ENCODE peak calls at places on chromosomes 11 and 22, in four cellular contexts. One of them, this sample, is unnamed.

GRCh38 chr11:72578051-72578450 is 96.2 kb downstream of the PDE2A start:
- DNase-seq in astrocyte: no peak
- DNase-seq in GM23248: no peak
- DNase-seq in cardiac muscle cell: no peak
- DNase-seq in this sample: peak; percentile 45

GRCh38 chr22:44752285-44753188 is at the start of gene ARHGAP8:
- DNase-seq in GM23248: no peak
- DNase-seq in cardiac muscle cell: no peak
- DNase-seq in astrocyte: no peak
- DNase-seq in this sample: no peak

GRCh38 chr22:31627223-31627731 is 34.7 kb downstream of the PISD start:
- DNase-seq in GM23248: no peak
- DNase-seq in astrocyte: no peak
- DNase-seq in cardiac muscle cell: no peak
- DNase-seq in this sample: no peak

GRCh38 chr11:69557266-69557665 is 75.8 kb downstream of the LINC01488 start:
- DNase-seq in astrocyte: no peak
- DNase-seq in GM23248: no peak
- DNase-seq in cardiac muscle cell: no peak
- DNase-seq in this sample: peak; percentile 55

GRCh38 chr11:62542111-62542745 is 4.4 kb downstream of the AHNAK start:
- DNase-seq in astrocyte: no peak
- DNase-seq in cardiac muscle cell: no peak
- DNase-seq in GM23248: no peak
- DNase-seq in this sample: no peak

GRCh38 chr11:111378773-111379499 is at the start of gene POU2AF1:
- DNase-seq in astrocyte: peak; percentile 59
- DNase-seq in GM23248: peak; percentile 91
- DNase-seq in cardiac muscle cell: peak; percentile 29
- DNase-seq in this sample: no peak

GRCh38 chr22:42805016-42805997 is 51.8 kb downstream of the ARFGAP3 start:
- DNase-seq in cardiac muscle cell: no peak
- DNase-seq in GM23248: no peak
- DNase-seq in astrocyte: no peak
- DNase-seq in this sample: peak; percentile 73

GRCh38 chr11:62569611-62570010 is 4.1 kb downstream of the EEF1G start:
- DNase-seq in GM23248: no peak
- DNase-seq in astrocyte: no peak
- DNase-seq in cardiac muscle cell: no peak
- DNase-seq in this sample: no peak

GRCh38 chr11:3849297-3849874 is 6.1 kb upstream of the STIM1 start:
- DNase-seq in cardiac muscle cell: peak; percentile 63
- DNase-seq in astrocyte: no peak
- DNase-seq in GM23248: peak; percentile 67
- DNase-seq in this sample: no peak

GRCh38 chr11:26087095-26087935 is 244.6 kb upstream of the ANO3 start:
- DNase-seq in GM23248: no peak
- DNase-seq in astrocyte: no peak
- DNase-seq in cardiac muscle cell: no peak
- DNase-seq in this sample: no peak

GRCh38 chr11:118241191-118242098 is 10.7 kb downstream of the MPZL3 start:
- DNase-seq in cardiac muscle cell: peak; percentile 32
- DNase-seq in astrocyte: peak; percentile 45
- DNase-seq in GM23248: peak; percentile 69
- DNase-seq in this sample: no peak

GRCh38 chr11:95717314-95717713 is 72.3 kb downstream of the FAM76B start:
- DNase-seq in GM23248: no peak
- DNase-seq in astrocyte: no peak
- DNase-seq in cardiac muscle cell: no peak
- DNase-seq in this sample: no peak

GRCh38 chr11:8597182-8597581 is 3.2 kb upstream of the STK33 start:
- DNase-seq in GM23248: peak; percentile 93
- DNase-seq in astrocyte: peak; percentile 78
- DNase-seq in cardiac muscle cell: peak; percentile 90
- DNase-seq in this sample: no peak

GRCh38 chr11:65524747-65525658 is at the start of gene SCYL1:
- DNase-seq in cardiac muscle cell: peak; percentile 90
- DNase-seq in GM23248: peak; percentile 92
- DNase-seq in astrocyte: peak; percentile 41
- DNase-seq in this sample: peak; percentile 89

GRCh38 chr22:39664485-39665200 is 94.1 kb downstream of the CACNA1I start:
- DNase-seq in GM23248: no peak
- DNase-seq in cardiac muscle cell: no peak
- DNase-seq in astrocyte: no peak
- DNase-seq in this sample: no peak

GRCh38 chr11:79437981-79438630 is 2.7 kb downstream of the TENM4 start:
- DNase-seq in GM23248: peak; percentile 38
- DNase-seq in astrocyte: peak; percentile 61
- DNase-seq in cardiac muscle cell: peak; percentile 11
- DNase-seq in this sample: peak; percentile 78

GRCh38 chr22:42473484-42474193 is 41.4 kb upstream of the NFAM1 start:
- DNase-seq in cardiac muscle cell: peak; percentile 77
- DNase-seq in astrocyte: peak; percentile 14
- DNase-seq in GM23248: peak; percentile 77
- DNase-seq in this sample: no peak

GRCh38 chr11:108618529-108618928 is 25.0 kb upstream of the EXPH5 start:
- DNase-seq in GM23248: peak; percentile 24
- DNase-seq in astrocyte: no peak
- DNase-seq in cardiac muscle cell: no peak
- DNase-seq in this sample: no peak

GRCh38 chr11:70471254-70471653 is 72.9 kb downstream of the CTTN start:
- DNase-seq in GM23248: peak; percentile 29
- DNase-seq in astrocyte: no peak
- DNase-seq in cardiac muscle cell: peak; percentile 50
- DNase-seq in this sample: no peak

GRCh38 chr11:13010737-13011342 is 1.7 kb downstream of the RASSF10 start:
- DNase-seq in cardiac muscle cell: peak; percentile 6
- DNase-seq in astrocyte: no peak
- DNase-seq in GM23248: peak; percentile 14
- DNase-seq in this sample: no peak

GRCh38 chr11:13008625-13009475 is at the start of gene RASSF10:
- DNase-seq in cardiac muscle cell: peak; percentile 53
- DNase-seq in astrocyte: peak; percentile 49
- DNase-seq in GM23248: peak; percentile 35
- DNase-seq in this sample: no peak

GRCh38 chr11:13011366-13012036 is 2.4 kb downstream of the RASSF10 start:
- DNase-seq in GM23248: no peak
- DNase-seq in astrocyte: no peak
- DNase-seq in cardiac muscle cell: no peak
- DNase-seq in this sample: no peak

GRCh38 chr11:13009476-13009920 is 382 bp downstream of the RASSF10 start:
- DNase-seq in GM23248: peak; percentile 34
- DNase-seq in astrocyte: no peak
- DNase-seq in cardiac muscle cell: no peak
- DNase-seq in this sample: no peak

GRCh38 chr11:13009921-13010736 is 1.0 kb downstream of the RASSF10 start:
- DNase-seq in GM23248: peak; percentile 51
- DNase-seq in astrocyte: peak; percentile 39
- DNase-seq in cardiac muscle cell: peak; percentile 43
- DNase-seq in this sample: no peak
- H3K27ac ChIP-seq in GM23248: no peak overlapping the region
- H3K27ac ChIP-seq in astrocyte: no peak overlapping the region
- H3K27ac ChIP-seq in cardiac muscle cell: no peak overlapping the region
- H3K27ac ChIP-seq in this sample: no peak overlapping the region

GRCh38 chr11:36360318-36360717 is 64.2 kb downstream of the PRR5L start:
- DNase-seq in cardiac muscle cell: no peak
- DNase-seq in GM23248: no peak
- DNase-seq in astrocyte: no peak
- DNase-seq in this sample: no peak

GRCh38 chr11:36362902-36363301 is 66.8 kb downstream of the PRR5L start:
- DNase-seq in cardiac muscle cell: peak; percentile 68
- DNase-seq in astrocyte: peak; percentile 94
- DNase-seq in GM23248: peak; percentile 61
- DNase-seq in this sample: no peak

GRCh38 chr11:36360833-36361232 is 64.7 kb downstream of the PRR5L start:
- DNase-seq in GM23248: no peak
- DNase-seq in cardiac muscle cell: no peak
- DNase-seq in astrocyte: no peak
- DNase-seq in this sample: no peak

GRCh38 chr11:36361472-36361871 is 65.4 kb downstream of the PRR5L start:
- DNase-seq in GM23248: peak; percentile 27
- DNase-seq in astrocyte: peak; percentile 57
- DNase-seq in cardiac muscle cell: no peak
- DNase-seq in this sample: no peak

GRCh38 chr11:36361901-36362391 is 65.9 kb downstream of the PRR5L start:
- DNase-seq in GM23248: peak; percentile 89
- DNase-seq in cardiac muscle cell: peak; percentile 67
- DNase-seq in astrocyte: peak; percentile 98
- DNase-seq in this sample: no peak
- H3K4me3 ChIP-seq in GM23248: peak overlapping the region; percentile 56
- H3K4me3 ChIP-seq in cardiac muscle cell: no peak overlapping the region
- H3K4me3 ChIP-seq in astrocyte: peak overlapping the region; percentile 49
- H3K4me3 ChIP-seq in this sample: peak overlapping the region; percentile 31

GRCh38 chr11:120011836-120012235 is 126.1 kb downstream of the TRIM29 start:
- DNase-seq in GM23248: no peak
- DNase-seq in cardiac muscle cell: no peak
- DNase-seq in astrocyte: no peak
- DNase-seq in this sample: no peak
- H3K27ac ChIP-seq in GM23248: no peak overlapping the region
- H3K27ac ChIP-seq in cardiac muscle cell: no peak overlapping the region
- H3K27ac ChIP-seq in astrocyte: no peak overlapping the region
- H3K27ac ChIP-seq in this sample: no peak overlapping the region

DNA sequence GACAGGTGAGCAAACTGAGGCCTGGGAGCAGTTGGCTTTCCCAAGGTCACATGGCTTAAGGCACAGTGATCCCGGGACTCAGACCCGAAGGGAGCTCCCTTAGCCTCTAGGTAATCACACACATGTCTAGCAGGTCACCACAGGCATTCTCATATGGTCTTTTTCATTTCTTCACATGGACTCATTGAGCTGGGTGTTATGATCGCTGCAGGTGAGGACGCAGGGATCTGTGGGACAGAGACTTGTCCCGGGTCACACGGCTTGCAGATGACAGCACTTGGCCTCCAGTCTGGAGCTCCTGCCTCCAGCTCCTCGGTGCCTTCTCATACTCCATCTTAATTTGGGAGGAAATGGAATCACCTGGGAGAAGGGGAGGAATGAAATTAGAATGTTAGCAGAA is 23.6 kb upstream of the CACNG2 start:
- DNase-seq in cardiac muscle cell: no peak
- DNase-seq in astrocyte: no peak
- DNase-seq in GM23248: no peak
- DNase-seq in this sample: peak; percentile 45
- H3K4me3 ChIP-seq in cardiac muscle cell: no peak overlapping the region
- H3K4me3 ChIP-seq in astrocyte: no peak overlapping the region
- H3K4me3 ChIP-seq in GM23248: no peak overlapping the region
- H3K4me3 ChIP-seq in this sample: no peak overlapping the region

This sample was measured in coronary artery.